ENCODE peak calls at places on chromosome 22, in seven cellular contexts. Z is H9, L is mesendoderm, G is IMR-90, O is H1, P is mesenchymal stem cell, I is trophoblast cell. A is an unnamed sample.
A peak's percentile ranks its signal among the peaks of the same experiment; 100 is the strongest.

GRCh38 chr22:37431811-37432707 is 4.8 kb upstream of the ELFN2 start:
- DNase-seq in Z (no peak), L (no peak), G (peak; percentile 99), O (no peak), P (peak; percentile 95), I (peak; percentile 21), A (no peak)

GRCh38 chr22:32800158-32800557 is 1.3 kb upstream of the TIMP3 start:
- DNase-seq in Z (no peak), L (no peak), G (no peak), O (no peak), P (no peak), I (peak; percentile 47), A (no peak)

GRCh38 chr22:45533731-45534130 is 31.0 kb downstream of the FBLN1 start:
- DNase-seq in Z (no peak), L (no peak), G (no peak), O (no peak), P (no peak), I (no peak), A (no peak)

GRCh38 chr22:19824197-19825015 is 30.3 kb downstream of the GNB1L start:
- DNase-seq in Z (no peak), L (no peak), G (no peak), O (no peak), P (no peak), I (peak; percentile 77), A (no peak)

GRCh38 chr22:44259366-44260215 is 53.2 kb downstream of the SHISAL1 start:
- DNase-seq in Z (peak; percentile 19), L (no peak), G (no peak), O (no peak), P (no peak), I (no peak), A (no peak)

GRCh38 chr22:41862530-41863266 is 29.8 kb downstream of the SREBF2 start:
- DNase-seq in Z (no peak), L (no peak), G (peak; percentile 25), O (no peak), P (peak; percentile 59), I (no peak), A (no peak)

GRCh38 chr22:49845241-49845640 is 8.4 kb upstream of the ZBED4 start:
- DNase-seq in Z (no peak), L (no peak), G (no peak), O (no peak), P (no peak), I (no peak), A (no peak)

GRCh38 chr22:37253164-37253660 is 9.1 kb upstream of the RAC2 start:
- DNase-seq in Z (no peak), L (no peak), G (no peak), O (no peak), P (no peak), I (no peak), A (no peak)

GRCh38 chr22:26045051-26045450 is 124.2 kb upstream of the SEZ6L start:
- DNase-seq in Z (no peak), L (no peak), G (no peak), O (no peak), P (no peak), I (peak; percentile 61), A (no peak)

GRCh38 chr22:30920407-30920806 is 48.2 kb downstream of the MORC2 start:
- DNase-seq in Z (peak; percentile 75), L (peak; percentile 67), G (peak; percentile 59), O (peak; percentile 43), P (peak; percentile 55), I (peak; percentile 75), A (peak; percentile 75)

GRCh38 chr22:45179276-45180049 is 15.7 kb downstream of the NUP50 start:
- DNase-seq in Z (no peak), L (no peak), G (no peak), O (no peak), P (no peak), I (no peak), A (no peak)

GRCh38 chr22:40224702-40225101 is 47.0 kb downstream of the TNRC6B start:
- DNase-seq in Z (no peak), L (no peak), G (peak; percentile 6), O (no peak), P (no peak), I (no peak), A (no peak)

GRCh38 chr22:33227791-33228190 is 169.6 kb upstream of the SYN3 start:
- DNase-seq in Z (no peak), L (no peak), G (no peak), O (no peak), P (no peak), I (no peak), A (no peak)

GRCh38 chr22:40418366-40419201 is 48.2 kb downstream of the SGSM3 start:
- DNase-seq in Z (no peak), L (no peak), G (peak; percentile 56), O (no peak), P (no peak), I (peak; percentile 38), A (no peak)

GRCh38 chr22:41564563-41564962 is 3.8 kb downstream of the CSDC2 start:
- DNase-seq in Z (no peak), L (no peak), G (peak; percentile 46), O (no peak), P (peak; percentile 40), I (no peak), A (no peak)

GRCh38 chr22:27800250-27801131 is 1.1 kb downstream of the MN1 start:
- DNase-seq in Z (no peak), L (no peak), G (no peak), O (no peak), P (peak; percentile 34), I (no peak), A (peak; percentile 59)

GRCh38 chr22:50218996-50219727 is 18.4 kb downstream of the SELENOO start:
- DNase-seq in Z (peak; percentile 77), L (peak; percentile 49), G (peak; percentile 74), O (peak; percentile 25), P (peak; percentile 41), I (peak; percentile 18), A (no peak)

GRCh38 chr22:46006379-46007002 is 29.5 kb upstream of the WNT7B start:
- DNase-seq in Z (peak; percentile 87), L (peak; percentile 78), G (peak; percentile 80), O (peak; percentile 56), P (peak; percentile 86), I (peak; percentile 85), A (peak; percentile 83)

GRCh38 chr22:31825513-31825912 is 71.7 kb downstream of the DEPDC5 start:
- DNase-seq in Z (no peak), L (no peak), G (no peak), O (no peak), P (no peak), I (no peak), A (no peak)

GRCh38 chr22:32080904-32081303 is 37.8 kb downstream of the SLC5A1 start:
- DNase-seq in Z (peak; percentile 47), L (peak; percentile 80), G (peak; percentile 47), O (no peak), P (peak; percentile 40), I (peak; percentile 69), A (peak; percentile 12)

GRCh38 chr22:36541831-36542391 is 12.9 kb upstream of the EIF3D start:
- DNase-seq in Z (no peak), L (no peak), G (peak; percentile 96), O (no peak), P (peak; percentile 81), I (no peak), A (no peak)

GRCh38 chr22:30943368-30943767 is 25.2 kb downstream of the MORC2 start:
- DNase-seq in Z (no peak), L (no peak), G (no peak), O (no peak), P (no peak), I (no peak), A (no peak)

GRCh38 chr22:24976442-24977218 is 24.1 kb downstream of the KIAA1671 start:
- DNase-seq in Z (no peak), L (no peak), G (no peak), O (no peak), P (no peak), I (no peak), A (no peak)
- H2BK5ac ChIP-seq in Z (no peak overlapping the region), L (no peak overlapping the region), G (no peak overlapping the region), O (peak overlapping the region; percentile 63), P (no peak overlapping the region), I (no peak overlapping the region), A (no peak overlapping the region)

GRCh38 chr22:23829845-23830372 is 8.9 kb downstream of the DERL3 start:
- DNase-seq in Z (no peak), L (no peak), G (peak; percentile 92), O (no peak), P (no peak), I (no peak), A (no peak)
- H3K4me2 ChIP-seq in Z (no peak overlapping the region), L (no peak overlapping the region), G (peak overlapping the region; percentile 64), O (no peak overlapping the region), P (no peak overlapping the region), I (no peak overlapping the region), A (no peak overlapping the region)

GRCh38 chr22:43079742-43080141 is 9.4 kb downstream of the TTLL1 start:
- DNase-seq in Z (no peak), L (no peak), G (no peak), O (no peak), P (no peak), I (no peak), A (no peak)

GRCh38 chr22:43081968-43082367 is 7.2 kb downstream of the TTLL1 start:
- DNase-seq in Z (no peak), L (no peak), G (peak; percentile 19), O (no peak), P (no peak), I (no peak), A (no peak)

GRCh38 chr22:43077121-43077877 is 11.9 kb downstream of the TTLL1 start:
- DNase-seq in Z (no peak), L (no peak), G (no peak), O (no peak), P (no peak), I (no peak), A (no peak)

DNA sequence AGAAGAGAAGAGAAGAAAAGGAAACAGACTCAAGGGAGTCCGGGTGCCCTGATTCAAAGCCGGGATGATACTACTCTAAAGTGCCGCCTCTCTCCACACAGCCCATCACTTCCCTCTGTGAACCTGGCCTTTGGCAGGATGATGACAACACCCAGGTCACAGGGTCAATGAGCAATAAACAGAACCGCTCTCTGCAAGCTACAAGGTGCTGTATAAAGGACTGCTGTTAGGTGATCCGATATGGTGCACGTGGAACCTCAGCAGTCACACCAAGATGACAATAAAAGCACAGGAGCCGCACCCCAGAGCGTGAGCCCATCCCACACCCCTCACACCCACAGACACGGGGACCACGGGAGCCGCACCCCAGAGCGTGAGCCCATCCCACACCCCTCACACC is 10.7 kb downstream of the TTLL1 start:
- DNase-seq in Z (no peak), L (no peak), G (no peak), O (no peak), P (no peak), I (no peak), A (no peak)
- H3K18ac ChIP-seq in Z (no peak overlapping the region), L (no peak overlapping the region), G (no peak overlapping the region), O (no peak overlapping the region), P (no peak overlapping the region), I (no peak overlapping the region), A (no peak overlapping the region)

DNA sequence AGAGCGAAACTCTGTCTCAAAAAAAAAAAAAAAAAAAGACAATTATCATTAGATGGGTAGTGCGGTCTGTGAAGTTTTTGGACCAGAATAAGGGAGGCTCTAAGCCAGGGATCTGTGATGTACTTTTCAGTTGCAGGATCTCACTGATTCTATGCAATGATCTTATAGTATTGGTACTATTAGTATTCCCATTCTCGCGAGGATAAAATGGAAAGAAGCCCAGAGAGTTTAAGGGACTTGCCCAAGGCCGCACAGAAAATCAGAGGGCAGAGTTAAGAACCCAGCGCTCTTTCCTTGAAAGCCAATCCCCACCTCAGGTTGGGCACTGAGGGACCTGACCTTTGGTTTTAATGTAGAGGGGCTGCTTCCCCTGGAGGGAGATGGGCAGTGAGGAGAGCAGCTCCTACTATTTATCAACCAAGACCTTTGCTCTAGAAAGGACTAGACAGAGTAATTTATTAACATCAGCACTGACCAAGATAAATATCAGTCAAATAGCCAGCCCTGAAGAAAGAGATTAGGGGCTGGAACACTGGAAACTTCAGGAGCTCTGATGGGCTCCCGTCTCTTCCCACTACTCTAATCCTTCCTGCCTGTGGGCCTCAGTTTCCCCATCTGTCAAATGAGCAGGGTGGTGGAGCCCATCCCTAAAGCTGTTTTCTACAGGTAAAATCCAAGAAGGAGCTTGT is 6.0 kb downstream of the NIPSNAP1 start:
- DNase-seq in Z (no peak), L (no peak), G (no peak), O (no peak), P (no peak), I (no peak), A (no peak)
- H2BK5ac ChIP-seq in Z (no peak overlapping the region), L (no peak overlapping the region), G (no peak overlapping the region), O (no peak overlapping the region), P (no peak overlapping the region), I (no peak overlapping the region), A (no peak overlapping the region)

A was measured in neuronal stem cell.